ENCODE peak calls at places on chromosome 15, in seven cellular contexts. One of them, this sample, is unnamed.

GRCh38 chr15:70236306-70237103 is 138.8 kb upstream of the TLE3 start:
- DNase-seq in stimulated activated CD4-positive, alpha-beta T cell treated with anti-CD3 and anti-CD28 coated beads, TNF-alpha, amount 100 ng/mL, for 24 hours: no peak
- DNase-seq in AG09309: peak
- DNase-seq in stimulated activated CD8-positive, alpha-beta memory T cell treated with anti-CD3 and anti-CD28 coated beads, Interleukin-15, amount 100 ng/mL, for 24 hours: no peak
- DNase-seq in NCI-H69: no peak
- DNase-seq in KBM-7: no peak
- DNase-seq in EL: peak
- DNase-seq in this sample: peak

GRCh38 chr15:85073556-85074194 is 92.0 kb downstream of the PDE8A start:
- DNase-seq in NCI-H69: no peak
- DNase-seq in stimulated activated CD8-positive, alpha-beta memory T cell treated with anti-CD3 and anti-CD28 coated beads, Interleukin-15, amount 100 ng/mL, for 24 hours: no peak
- DNase-seq in EL: peak
- DNase-seq in stimulated activated CD4-positive, alpha-beta T cell treated with anti-CD3 and anti-CD28 coated beads, TNF-alpha, amount 100 ng/mL, for 24 hours: no peak
- DNase-seq in KBM-7: no peak
- DNase-seq in AG09309: no peak
- DNase-seq in this sample: peak

GRCh38 chr15:64985382-64986033 is 4.2 kb downstream of the SPG21 start:
- DNase-seq in AG09309: no peak
- DNase-seq in NCI-H69: no peak
- DNase-seq in stimulated activated CD8-positive, alpha-beta memory T cell treated with anti-CD3 and anti-CD28 coated beads, Interleukin-15, amount 100 ng/mL, for 24 hours: no peak
- DNase-seq in KBM-7: peak
- DNase-seq in EL: peak
- DNase-seq in stimulated activated CD4-positive, alpha-beta T cell treated with anti-CD3 and anti-CD28 coated beads, TNF-alpha, amount 100 ng/mL, for 24 hours: no peak
- DNase-seq in this sample: peak

GRCh38 chr15:70292511-70292760 is 194.7 kb upstream of the TLE3 start:
- DNase-seq in KBM-7: no peak
- DNase-seq in AG09309: no peak
- DNase-seq in stimulated activated CD4-positive, alpha-beta T cell treated with anti-CD3 and anti-CD28 coated beads, TNF-alpha, amount 100 ng/mL, for 24 hours: no peak
- DNase-seq in stimulated activated CD8-positive, alpha-beta memory T cell treated with anti-CD3 and anti-CD28 coated beads, Interleukin-15, amount 100 ng/mL, for 24 hours: no peak
- DNase-seq in NCI-H69: no peak
- DNase-seq in EL: no peak
- DNase-seq in this sample: no peak

GRCh38 chr15:95884276-95884675 is 446.2 kb upstream of the NR2F2 start:
- DNase-seq in stimulated activated CD4-positive, alpha-beta T cell treated with anti-CD3 and anti-CD28 coated beads, TNF-alpha, amount 100 ng/mL, for 24 hours: no peak
- DNase-seq in NCI-H69: no peak
- DNase-seq in KBM-7: no peak
- DNase-seq in AG09309: peak
- DNase-seq in stimulated activated CD8-positive, alpha-beta memory T cell treated with anti-CD3 and anti-CD28 coated beads, Interleukin-15, amount 100 ng/mL, for 24 hours: no peak
- DNase-seq in EL: peak
- DNase-seq in this sample: no peak

GRCh38 chr15:78988361-78988911 is 43.6 kb upstream of the CTSH start:
- DNase-seq in AG09309: peak
- DNase-seq in EL: peak
- DNase-seq in NCI-H69: no peak
- DNase-seq in stimulated activated CD8-positive, alpha-beta memory T cell treated with anti-CD3 and anti-CD28 coated beads, Interleukin-15, amount 100 ng/mL, for 24 hours: no peak
- DNase-seq in stimulated activated CD4-positive, alpha-beta T cell treated with anti-CD3 and anti-CD28 coated beads, TNF-alpha, amount 100 ng/mL, for 24 hours: no peak
- DNase-seq in KBM-7: peak
- DNase-seq in this sample: peak

GRCh38 chr15:76162050-76162425 is 102.3 kb downstream of the TMEM266 start:
- DNase-seq in stimulated activated CD4-positive, alpha-beta T cell treated with anti-CD3 and anti-CD28 coated beads, TNF-alpha, amount 100 ng/mL, for 24 hours: no peak
- DNase-seq in KBM-7: no peak
- DNase-seq in EL: no peak
- DNase-seq in NCI-H69: no peak
- DNase-seq in stimulated activated CD8-positive, alpha-beta memory T cell treated with anti-CD3 and anti-CD28 coated beads, Interleukin-15, amount 100 ng/mL, for 24 hours: no peak
- DNase-seq in AG09309: no peak
- DNase-seq in this sample: no peak

GRCh38 chr15:79887517-79887916 is 9.3 kb downstream of the MTHFS start:
- DNase-seq in NCI-H69: no peak
- DNase-seq in stimulated activated CD4-positive, alpha-beta T cell treated with anti-CD3 and anti-CD28 coated beads, TNF-alpha, amount 100 ng/mL, for 24 hours: no peak
- DNase-seq in stimulated activated CD8-positive, alpha-beta memory T cell treated with anti-CD3 and anti-CD28 coated beads, Interleukin-15, amount 100 ng/mL, for 24 hours: no peak
- DNase-seq in EL: no peak
- DNase-seq in KBM-7: no peak
- DNase-seq in AG09309: no peak
- DNase-seq in this sample: no peak

GRCh38 chr15:89115547-89115946 is 27.3 kb downstream of the ABHD2 start:
- DNase-seq in NCI-H69: peak
- DNase-seq in stimulated activated CD4-positive, alpha-beta T cell treated with anti-CD3 and anti-CD28 coated beads, TNF-alpha, amount 100 ng/mL, for 24 hours: no peak
- DNase-seq in EL: no peak
- DNase-seq in stimulated activated CD8-positive, alpha-beta memory T cell treated with anti-CD3 and anti-CD28 coated beads, Interleukin-15, amount 100 ng/mL, for 24 hours: no peak
- DNase-seq in KBM-7: no peak
- DNase-seq in AG09309: no peak
- DNase-seq in this sample: no peak

GRCh38 chr15:72207576-72208085 is 10.0 kb upstream of the GRAMD2A start:
- DNase-seq in AG09309: no peak
- DNase-seq in KBM-7: no peak
- DNase-seq in stimulated activated CD8-positive, alpha-beta memory T cell treated with anti-CD3 and anti-CD28 coated beads, Interleukin-15, amount 100 ng/mL, for 24 hours: no peak
- DNase-seq in NCI-H69: no peak
- DNase-seq in stimulated activated CD4-positive, alpha-beta T cell treated with anti-CD3 and anti-CD28 coated beads, TNF-alpha, amount 100 ng/mL, for 24 hours: no peak
- DNase-seq in EL: no peak
- DNase-seq in this sample: no peak

GRCh38 chr15:81056276-81056675 is 55.6 kb downstream of the TLNRD1 start:
- DNase-seq in EL: no peak
- DNase-seq in AG09309: no peak
- DNase-seq in KBM-7: peak
- DNase-seq in stimulated activated CD8-positive, alpha-beta memory T cell treated with anti-CD3 and anti-CD28 coated beads, Interleukin-15, amount 100 ng/mL, for 24 hours: no peak
- DNase-seq in stimulated activated CD4-positive, alpha-beta T cell treated with anti-CD3 and anti-CD28 coated beads, TNF-alpha, amount 100 ng/mL, for 24 hours: no peak
- DNase-seq in NCI-H69: no peak
- DNase-seq in this sample: no peak

GRCh38 chr15:72907733-72908132 is 124.2 kb upstream of the ADPGK start:
- DNase-seq in stimulated activated CD4-positive, alpha-beta T cell treated with anti-CD3 and anti-CD28 coated beads, TNF-alpha, amount 100 ng/mL, for 24 hours: no peak
- DNase-seq in EL: no peak
- DNase-seq in stimulated activated CD8-positive, alpha-beta memory T cell treated with anti-CD3 and anti-CD28 coated beads, Interleukin-15, amount 100 ng/mL, for 24 hours: no peak
- DNase-seq in AG09309: no peak
- DNase-seq in KBM-7: no peak
- DNase-seq in NCI-H69: peak
- DNase-seq in this sample: no peak

GRCh38 chr15:64379216-64379960 is 1.9 kb downstream of the PCLAF start:
- DNase-seq in EL: peak
- DNase-seq in AG09309: no peak
- DNase-seq in NCI-H69: peak
- DNase-seq in KBM-7: peak
- DNase-seq in stimulated activated CD8-positive, alpha-beta memory T cell treated with anti-CD3 and anti-CD28 coated beads, Interleukin-15, amount 100 ng/mL, for 24 hours: no peak
- DNase-seq in stimulated activated CD4-positive, alpha-beta T cell treated with anti-CD3 and anti-CD28 coated beads, TNF-alpha, amount 100 ng/mL, for 24 hours: no peak
- DNase-seq in this sample: peak

GRCh38 chr15:26125664-26126063 is 262.5 kb upstream of the ATP10A start:
- DNase-seq in stimulated activated CD8-positive, alpha-beta memory T cell treated with anti-CD3 and anti-CD28 coated beads, Interleukin-15, amount 100 ng/mL, for 24 hours: no peak
- DNase-seq in AG09309: no peak
- DNase-seq in NCI-H69: no peak
- DNase-seq in KBM-7: no peak
- DNase-seq in EL: no peak
- DNase-seq in stimulated activated CD4-positive, alpha-beta T cell treated with anti-CD3 and anti-CD28 coated beads, TNF-alpha, amount 100 ng/mL, for 24 hours: no peak
- DNase-seq in this sample: no peak

GRCh38 chr15:63493451-63493850 is 10.9 kb upstream of the USP3 start:
- DNase-seq in AG09309: no peak
- DNase-seq in stimulated activated CD4-positive, alpha-beta T cell treated with anti-CD3 and anti-CD28 coated beads, TNF-alpha, amount 100 ng/mL, for 24 hours: no peak
- DNase-seq in NCI-H69: no peak
- DNase-seq in KBM-7: no peak
- DNase-seq in stimulated activated CD8-positive, alpha-beta memory T cell treated with anti-CD3 and anti-CD28 coated beads, Interleukin-15, amount 100 ng/mL, for 24 hours: no peak
- DNase-seq in EL: no peak
- DNase-seq in this sample: no peak

GRCh38 chr15:57306305-57306943 is 69.9 kb upstream of the CGNL1 start:
- DNase-seq in EL: peak
- DNase-seq in KBM-7: peak
- DNase-seq in stimulated activated CD4-positive, alpha-beta T cell treated with anti-CD3 and anti-CD28 coated beads, TNF-alpha, amount 100 ng/mL, for 24 hours: peak
- DNase-seq in NCI-H69: peak
- DNase-seq in stimulated activated CD8-positive, alpha-beta memory T cell treated with anti-CD3 and anti-CD28 coated beads, Interleukin-15, amount 100 ng/mL, for 24 hours: peak
- DNase-seq in AG09309: no peak
- DNase-seq in this sample: peak

GRCh38 chr15:44566176-44566575 is 29.2 kb downstream of the EIF3J start:
- DNase-seq in AG09309: no peak
- DNase-seq in NCI-H69: no peak
- DNase-seq in KBM-7: no peak
- DNase-seq in stimulated activated CD8-positive, alpha-beta memory T cell treated with anti-CD3 and anti-CD28 coated beads, Interleukin-15, amount 100 ng/mL, for 24 hours: no peak
- DNase-seq in EL: no peak
- DNase-seq in stimulated activated CD4-positive, alpha-beta T cell treated with anti-CD3 and anti-CD28 coated beads, TNF-alpha, amount 100 ng/mL, for 24 hours: no peak
- DNase-seq in this sample: no peak

GRCh38 chr15:48440084-48440483 is 108.9 kb downstream of the DUT start:
- DNase-seq in EL: peak
- DNase-seq in NCI-H69: no peak
- DNase-seq in KBM-7: no peak
- DNase-seq in stimulated activated CD8-positive, alpha-beta memory T cell treated with anti-CD3 and anti-CD28 coated beads, Interleukin-15, amount 100 ng/mL, for 24 hours: no peak
- DNase-seq in AG09309: peak
- DNase-seq in stimulated activated CD4-positive, alpha-beta T cell treated with anti-CD3 and anti-CD28 coated beads, TNF-alpha, amount 100 ng/mL, for 24 hours: no peak
- DNase-seq in this sample: no peak

GRCh38 chr15:87743557-87743956 is 513.0 kb downstream of the NTRK3 start:
- DNase-seq in stimulated activated CD8-positive, alpha-beta memory T cell treated with anti-CD3 and anti-CD28 coated beads, Interleukin-15, amount 100 ng/mL, for 24 hours: no peak
- DNase-seq in EL: no peak
- DNase-seq in NCI-H69: no peak
- DNase-seq in KBM-7: no peak
- DNase-seq in AG09309: no peak
- DNase-seq in stimulated activated CD4-positive, alpha-beta T cell treated with anti-CD3 and anti-CD28 coated beads, TNF-alpha, amount 100 ng/mL, for 24 hours: no peak
- DNase-seq in this sample: no peak

GRCh38 chr15:70152070-70152480 is 54.4 kb upstream of the TLE3 start:
- DNase-seq in stimulated activated CD4-positive, alpha-beta T cell treated with anti-CD3 and anti-CD28 coated beads, TNF-alpha, amount 100 ng/mL, for 24 hours: no peak
- DNase-seq in AG09309: no peak
- DNase-seq in stimulated activated CD8-positive, alpha-beta memory T cell treated with anti-CD3 and anti-CD28 coated beads, Interleukin-15, amount 100 ng/mL, for 24 hours: no peak
- DNase-seq in KBM-7: peak
- DNase-seq in NCI-H69: peak
- DNase-seq in EL: no peak
- DNase-seq in this sample: no peak

GRCh38 chr15:38217788-38218609 is 34.6 kb upstream of the SPRED1 start:
- DNase-seq in stimulated activated CD4-positive, alpha-beta T cell treated with anti-CD3 and anti-CD28 coated beads, TNF-alpha, amount 100 ng/mL, for 24 hours: no peak
- DNase-seq in stimulated activated CD8-positive, alpha-beta memory T cell treated with anti-CD3 and anti-CD28 coated beads, Interleukin-15, amount 100 ng/mL, for 24 hours: no peak
- DNase-seq in KBM-7: no peak
- DNase-seq in NCI-H69: peak
- DNase-seq in AG09309: no peak
- DNase-seq in EL: peak
- DNase-seq in this sample: no peak

GRCh38 chr15:71125831-71126453 is 10.7 kb downstream of the THSD4 start:
- DNase-seq in AG09309: no peak
- DNase-seq in stimulated activated CD8-positive, alpha-beta memory T cell treated with anti-CD3 and anti-CD28 coated beads, Interleukin-15, amount 100 ng/mL, for 24 hours: no peak
- DNase-seq in EL: no peak
- DNase-seq in stimulated activated CD4-positive, alpha-beta T cell treated with anti-CD3 and anti-CD28 coated beads, TNF-alpha, amount 100 ng/mL, for 24 hours: no peak
- DNase-seq in NCI-H69: no peak
- DNase-seq in KBM-7: no peak
- DNase-seq in this sample: peak

GRCh38 chr15:99452728-99453643 is 112.8 kb upstream of the MEF2A start:
- DNase-seq in stimulated activated CD8-positive, alpha-beta memory T cell treated with anti-CD3 and anti-CD28 coated beads, Interleukin-15, amount 100 ng/mL, for 24 hours: no peak
- DNase-seq in KBM-7: peak
- DNase-seq in AG09309: no peak
- DNase-seq in stimulated activated CD4-positive, alpha-beta T cell treated with anti-CD3 and anti-CD28 coated beads, TNF-alpha, amount 100 ng/mL, for 24 hours: no peak
- DNase-seq in EL: peak
- DNase-seq in NCI-H69: peak
- DNase-seq in this sample: peak

GRCh38 chr15:68887120-68887519 is 43.2 kb upstream of the SPESP1 start:
- DNase-seq in AG09309: no peak
- DNase-seq in stimulated activated CD4-positive, alpha-beta T cell treated with anti-CD3 and anti-CD28 coated beads, TNF-alpha, amount 100 ng/mL, for 24 hours: no peak
- DNase-seq in NCI-H69: no peak
- DNase-seq in EL: no peak
- DNase-seq in KBM-7: no peak
- DNase-seq in stimulated activated CD8-positive, alpha-beta memory T cell treated with anti-CD3 and anti-CD28 coated beads, Interleukin-15, amount 100 ng/mL, for 24 hours: no peak
- DNase-seq in this sample: no peak